ENCODE peak calls at places on chromosome 2, in six cellular contexts. X, S, T, K, L and V are unnamed samples.

GRCh38 chr2:216429403-216429802 is 17.1 kb downstream of the SMARCAL1 start:
- DNase-seq in T (no peak), L (no peak), S (no peak), X (no peak), K (no peak), V (no peak)

GRCh38 chr2:133774675-133775005 is 206.4 kb upstream of the NCKAP5 start:
- DNase-seq in L (no peak), K (no peak), X (no peak), S (no peak), T (peak; percentile 58), V (no peak)

GRCh38 chr2:137383391-137383790 is 580.9 kb upstream of the HNMT start:
- DNase-seq in T (no peak), S (no peak), L (peak; percentile 17), K (no peak), X (no peak), V (no peak)

GRCh38 chr2:174597347-174598047 is at the start of gene WIPF1:
- DNase-seq in S (no peak), K (no peak), T (no peak), X (peak; percentile 44), L (no peak), V (no peak)

GRCh38 chr2:102975996-102976636 is 214.3 kb downstream of the TMEM182 start:
- DNase-seq in L (peak; percentile 40), K (peak; percentile 1), T (no peak), S (peak; percentile 25), X (no peak), V (no peak)

GRCh38 chr2:159748089-159748488 is 35.8 kb downstream of the MARCHF7 start:
- DNase-seq in K (no peak), L (no peak), T (no peak), S (no peak), X (no peak), V (no peak)

GRCh38 chr2:191366199-191366598 is 121.0 kb downstream of the MYO1B start:
- DNase-seq in K (no peak), X (no peak), T (no peak), S (no peak), L (no peak), V (no peak)

GRCh38 chr2:101770672-101771071 is 73.2 kb downstream of the MAP4K4 start:
- DNase-seq in T (no peak), L (peak; percentile 59), S (peak; percentile 36), X (no peak), K (no peak), V (no peak)

GRCh38 chr2:203682688-203683130 is 23.7 kb upstream of the CD28 start:
- DNase-seq in X (no peak), S (no peak), K (no peak), T (no peak), L (no peak), V (peak; percentile 88)

GRCh38 chr2:212451786-212452200 is 86.8 kb downstream of the ERBB4 start:
- DNase-seq in L (no peak), K (peak; percentile 59), T (no peak), X (no peak), S (no peak), V (no peak)

GRCh38 chr2:25980951-25981350 is 1.3 kb downstream of the KIF3C start:
- DNase-seq in S (no peak), X (no peak), K (no peak), L (no peak), T (no peak), V (no peak)

GRCh38 chr2:151408788-151409600 is 708 bp upstream of the RIF1 start:
- DNase-seq in L (no peak), X (peak; percentile 8), S (no peak), K (no peak), T (no peak), V (no peak)

GRCh38 chr2:113910967-113911678 is 21.2 kb downstream of the ACTR3 start:
- DNase-seq in T (no peak), X (no peak), S (no peak), K (no peak), L (no peak), V (no peak)

GRCh38 chr2:199261221-199261620 is 196.5 kb downstream of the SATB2 start:
- DNase-seq in T (no peak), S (no peak), K (peak; percentile 39), L (peak; percentile 30), X (no peak), V (peak; percentile 59)

GRCh38 chr2:12663306-12664037 is 53.3 kb upstream of the TRIB2 start:
- DNase-seq in K (no peak), X (no peak), S (no peak), T (no peak), L (no peak), V (no peak)

GRCh38 chr2:120442923-120443571 is 97.1 kb downstream of the INHBB start:
- DNase-seq in X (peak; percentile 21), K (no peak), L (no peak), T (peak; percentile 85), S (peak; percentile 54), V (no peak)

GRCh38 chr2:3176869-3177255 is 200.8 kb downstream of the EIPR1 start:
- DNase-seq in L (no peak), T (no peak), K (no peak), S (no peak), X (no peak), V (no peak)

GRCh38 chr2:158598856-158599517 is 142.2 kb downstream of the PKP4 start:
- DNase-seq in S (no peak), K (no peak), L (peak; percentile 12), T (no peak), X (no peak), V (no peak)